ENCODE peak calls at places on chromosome 9, in six cellular contexts. O, R, F, E, D and U are unnamed samples.

GRCh38 chr9:126723807-126724172 is 81.0 kb upstream of the ZBTB43 start:
- DNase-seq in O (no peak), R (no peak), F (no peak), E (no peak), D (no peak), U (no peak)

GRCh38 chr9:83177747-83178146 is 114.8 kb upstream of the RASEF start:
- DNase-seq in O (no peak), R (no peak), F (no peak), E (no peak), D (no peak), U (no peak)

GRCh38 chr9:23321049-23321448 is 505.0 kb downstream of the ELAVL2 start:
- DNase-seq in O (no peak), R (no peak), F (no peak), E (no peak), D (no peak), U (no peak)

GRCh38 chr9:81318571-81318970 is 370.8 kb downstream of the TLE1 start:
- DNase-seq in O (no peak), R (peak; percentile 72), F (peak; percentile 52), E (no peak), D (peak; percentile 18), U (peak; percentile 23)

GRCh38 chr9:97419315-97419867 is 7.5 kb downstream of the TDRD7 start:
- DNase-seq in O (no peak), R (peak; percentile 71), F (peak; percentile 87), E (no peak), D (peak; percentile 28), U (peak; percentile 20)

GRCh38 chr9:136273244-136273865 is 27.7 kb upstream of the QSOX2 start:
- DNase-seq in O (no peak), R (peak; percentile 13), F (no peak), E (no peak), D (no peak), U (no peak)

GRCh38 chr9:18768951-18769622 is 263.9 kb downstream of the SAXO1 start:
- DNase-seq in O (no peak), R (no peak), F (no peak), E (no peak), D (no peak), U (no peak)

GRCh38 chr9:99023229-99023628 is 79.5 kb downstream of the COL15A1 start:
- DNase-seq in O (no peak), R (no peak), F (no peak), E (no peak), D (no peak), U (no peak)

GRCh38 chr9:117707561-117707960 is 3.4 kb downstream of the TLR4 start:
- DNase-seq in O (no peak), R (no peak), F (peak; percentile 31), E (no peak), D (no peak), U (no peak)

GRCh38 chr9:107705521-107705920 is 216.0 kb upstream of the KLF4 start:
- DNase-seq in O (no peak), R (no peak), F (peak; percentile 31), E (no peak), D (no peak), U (no peak)

GRCh38 chr9:93540305-93540704 is 36.1 kb upstream of the PHF2 start:
- DNase-seq in O (no peak), R (no peak), F (no peak), E (no peak), D (no peak), U (no peak)
- H3K4me3 ChIP-seq in O (no peak overlapping the region), R (no peak overlapping the region), F (no peak overlapping the region), E (no peak overlapping the region), D (no peak overlapping the region), U (no peak overlapping the region)

DNA sequence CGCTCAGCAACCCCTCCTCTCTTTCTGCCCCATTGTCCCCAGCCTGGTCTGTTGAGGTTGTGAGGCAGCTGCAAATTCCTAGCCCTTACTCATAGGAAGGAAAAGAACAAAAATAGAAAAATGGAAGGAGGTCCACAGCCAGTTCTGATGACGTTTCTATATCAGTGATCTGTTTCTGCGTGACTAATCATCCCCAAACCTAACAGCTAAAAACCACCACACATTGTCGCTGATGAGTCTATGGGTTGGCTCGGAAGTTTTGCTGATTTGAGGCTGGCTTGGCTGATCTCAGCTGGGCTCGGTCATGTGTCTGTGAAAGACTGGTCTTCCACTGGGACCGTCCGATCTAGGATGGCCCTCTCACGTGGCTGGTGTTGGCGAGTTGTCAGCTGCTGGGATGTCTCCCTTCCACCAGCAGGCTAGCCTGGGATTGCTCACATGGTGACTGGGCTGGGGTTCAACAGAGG is 200.6 kb upstream of the ZNF618 start:
- DNase-seq in O (peak; percentile 78), R (peak; percentile 100), F (peak; percentile 100), E (peak; percentile 58), D (peak; percentile 89), U (peak; percentile 93)
- TF ChIP-seq CTCF in O (no peak), R (no peak), F (no peak), E (no peak), D (no peak), U (no peak)

GRCh38 chr9:133960568-133961129 is 31.5 kb downstream of the VAV2 start:
- DNase-seq in O (no peak), R (no peak), F (no peak), E (no peak), D (no peak), U (no peak)

GRCh38 chr9:133959966-133960567 is 32.1 kb downstream of the VAV2 start:
- DNase-seq in O (no peak), R (no peak), F (no peak), E (no peak), D (no peak), U (no peak)

GRCh38 chr9:133957328-133957727 is 34.8 kb downstream of the VAV2 start:
- DNase-seq in O (no peak), R (no peak), F (no peak), E (no peak), D (no peak), U (no peak)

GRCh38 chr9:133958756-133959155 is 33.4 kb downstream of the VAV2 start:
- DNase-seq in O (no peak), R (no peak), F (no peak), E (no peak), D (no peak), U (no peak)

DNA sequence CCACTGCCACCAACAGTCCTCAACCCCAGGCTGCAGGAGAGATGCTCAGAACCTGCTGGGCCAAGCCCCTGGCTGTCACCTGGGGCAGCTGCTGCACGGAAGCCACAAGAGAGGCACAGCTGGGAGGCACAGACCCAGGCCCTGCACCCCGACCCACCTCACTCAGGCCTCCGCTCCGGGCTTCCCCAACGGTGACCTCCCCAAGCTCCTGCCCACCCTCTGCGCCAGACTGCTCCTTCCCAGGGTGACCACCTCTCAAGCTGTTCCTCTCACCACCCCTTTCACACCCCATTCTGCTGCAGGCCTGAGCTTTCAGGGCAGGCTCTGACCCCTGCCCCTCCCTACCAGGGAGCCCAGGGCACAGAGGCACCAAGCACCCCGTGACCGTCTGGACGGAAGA is 33.0 kb downstream of the VAV2 start:
- DNase-seq in O (no peak), R (no peak), F (no peak), E (no peak), D (no peak), U (no peak)
- H3K4me3 ChIP-seq in O (no peak overlapping the region), R (no peak overlapping the region), F (no peak overlapping the region), E (no peak overlapping the region), D (no peak overlapping the region), U (no peak overlapping the region)

GRCh38 chr9:7520396-7520795 is 279.2 kb downstream of the DMAC1 start:
- DNase-seq in O (no peak), R (no peak), F (no peak), E (no peak), D (no peak), U (no peak)
- TF ChIP-seq CTCF in O (no peak), R (no peak), F (no peak), E (no peak), D (no peak), U (no peak)